ENCODE peak calls at places on chromosomes 6 and 20, in ten cellular contexts. H is endothelial cell of umbilical vein, D is H1, C is stomach, Z is breast epithelium, A is GM12878, T is SK-N-SH, Y is GM23338, K is Panc1, P is K562. J is an unnamed sample.

GRCh38 chr20:39107741-39108140 is 145.6 kb downstream of the DHX35 start:
- DNase-seq in H (no peak), D (no peak), C (no peak), Z (no peak), A (no peak), T (no peak), Y (no peak), K (no peak), P (no peak), J (no peak)

GRCh38 chr20:53003420-53003819 is 31.3 kb downstream of the TSHZ2 start:
- DNase-seq in H (no peak), D (no peak), C (no peak), Z (no peak), A (no peak), T (no peak), Y (no peak), K (no peak), P (no peak), J (no peak)

GRCh38 chr20:1266167-1266973 is at the start of gene SNPH:
- DNase-seq in H (peak; percentile 78), D (peak; percentile 77), C (peak; percentile 77), Z (peak; percentile 38), A (no peak), T (peak; percentile 85), Y (peak; percentile 85), K (no peak), P (peak; percentile 75), J (peak; percentile 91)

GRCh38 chr20:48215536-48215935 is 430.3 kb upstream of the SULF2 start:
- DNase-seq in H (no peak), D (no peak), C (no peak), Z (no peak), A (no peak), T (no peak), Y (no peak), K (no peak), P (no peak), J (no peak)

GRCh38 chr6:82022614-82023102 is 224.9 kb downstream of the IBTK start:
- DNase-seq in H (peak; percentile 77), D (no peak), C (no peak), Z (no peak), A (no peak), T (no peak), Y (no peak), K (no peak), P (no peak), J (no peak)

GRCh38 chr20:53735536-53736050 is 142.0 kb upstream of the ZNF217 start:
- DNase-seq in H (peak; percentile 33), D (no peak), C (no peak), Z (no peak), A (no peak), T (no peak), Y (peak; percentile 25), K (peak; percentile 86), P (no peak), J (no peak)

GRCh38 chr20:22729180-22729579 is 144.8 kb upstream of the FOXA2 start:
- DNase-seq in H (peak; percentile 16), D (no peak), C (no peak), Z (no peak), A (no peak), T (no peak), Y (no peak), K (no peak), P (no peak), J (no peak)

GRCh38 chr6:44641344-44641743 is 253.8 kb downstream of the CDC5L start:
- DNase-seq in H (no peak), D (no peak), C (no peak), Z (no peak), A (no peak), T (no peak), Y (no peak), K (no peak), P (no peak), J (no peak)

GRCh38 chr6:45917439-45917838 is 98.2 kb downstream of the CLIC5 start:
- DNase-seq in H (no peak), D (peak; percentile 14), C (no peak), Z (no peak), A (no peak), T (no peak), Y (no peak), K (no peak), P (no peak), J (no peak)

GRCh38 chr20:36472656-36473071 is 68.7 kb upstream of the MYL9 start:
- DNase-seq in H (no peak), D (peak; percentile 73), C (peak; percentile 54), Z (peak; percentile 81), A (no peak), T (no peak), Y (peak; percentile 83), K (no peak), P (peak; percentile 73), J (peak; percentile 83)

GRCh38 chr6:7134999-7135735 is 27.4 kb downstream of the RREB1 start:
- DNase-seq in H (no peak), D (no peak), C (no peak), Z (no peak), A (no peak), T (no peak), Y (no peak), K (no peak), P (no peak), J (no peak)

GRCh38 chr6:99434702-99435530 is 9.8 kb upstream of the PNISR start:
- DNase-seq in H (peak; percentile 57), D (no peak), C (no peak), Z (no peak), A (no peak), T (peak; percentile 15), Y (peak; percentile 56), K (no peak), P (peak; percentile 19), J (no peak)

GRCh38 chr6:84220809-84221409 is 6.5 kb downstream of the CEP162 start:
- DNase-seq in H (peak; percentile 55), D (no peak), C (no peak), Z (no peak), A (no peak), T (peak; percentile 7), Y (peak; percentile 44), K (no peak), P (no peak), J (no peak)

GRCh38 chr6:5205877-5206840 is 54.6 kb downstream of the LYRM4 start:
- DNase-seq in H (peak; percentile 74), D (no peak), C (peak; percentile 38), Z (peak; percentile 26), A (no peak), T (peak; percentile 23), Y (no peak), K (no peak), P (peak; percentile 23), J (peak; percentile 84)

GRCh38 chr6:130853555-130854183 is 26.5 kb downstream of the SMLR1 start:
- DNase-seq in H (no peak), D (no peak), C (no peak), Z (no peak), A (no peak), T (no peak), Y (peak; percentile 21), K (no peak), P (no peak), J (no peak)

GRCh38 chr20:41047279-41047974 is 18.8 kb downstream of the TOP1 start:
- DNase-seq in H (no peak), D (no peak), C (no peak), Z (no peak), A (no peak), T (no peak), Y (peak; percentile 53), K (no peak), P (no peak), J (no peak)
- H3K4me1 ChIP-seq in H (peaks cover 26% of the 10 kb centered on the region), D (peaks cover 13% of the 10 kb centered on the region), C (peaks cover 94% of the 10 kb centered on the region), Z (peaks cover 3% of the 10 kb centered on the region), A (peaks cover 44% of the 10 kb centered on the region), T (peaks cover 19% of the 10 kb centered on the region), Y (peaks cover 56% of the 10 kb centered on the region), K (peaks cover 36% of the 10 kb centered on the region), P (peaks cover 21% of the 10 kb centered on the region), J (peaks cover 98% of the 10 kb centered on the region)

GRCh38 chr20:62957136-62958117 is 4.9 kb downstream of the SLC17A9 start:
- DNase-seq in H (no peak), D (no peak), C (no peak), Z (no peak), A (no peak), T (peak; percentile 16), Y (no peak), K (no peak), P (no peak), J (no peak)
- TF ChIP-seq POLR2AphosphoS5 in H (no peak), D (no peak), C (no peak), Z (no peak), A (no peak), T (no peak), Y (no peak), K (no peak), P (no peak), J (no peak)

GRCh38 chr20:17576215-17576614 is 6.3 kb downstream of the DSTN start:
- DNase-seq in H (no peak), D (no peak), C (no peak), Z (no peak), A (no peak), T (no peak), Y (no peak), K (no peak), P (no peak), J (no peak)
- TF ChIP-seq CTCF in H (no peak), D (no peak), C (no peak), Z (no peak), A (no peak), T (no peak), Y (no peak), K (no peak), P (no peak), J (no peak)

GRCh38 chr20:32236048-32236533 is 28.4 kb downstream of the POFUT1 start:
- DNase-seq in H (no peak), D (no peak), C (no peak), Z (peak; percentile 24), A (no peak), T (no peak), Y (no peak), K (no peak), P (no peak), J (no peak)

GRCh38 chr20:32240220-32240619 is 32.5 kb downstream of the POFUT1 start:
- DNase-seq in H (no peak), D (peak; percentile 48), C (no peak), Z (no peak), A (no peak), T (peak; percentile 43), Y (peak; percentile 49), K (no peak), P (peak; percentile 23), J (no peak)

GRCh38 chr20:32236819-32237218 is 29.1 kb downstream of the POFUT1 start:
- DNase-seq in H (no peak), D (no peak), C (no peak), Z (no peak), A (no peak), T (no peak), Y (no peak), K (no peak), P (no peak), J (no peak)

GRCh38 chr20:32237419-32237818 is 29.7 kb downstream of the POFUT1 start:
- DNase-seq in H (no peak), D (no peak), C (no peak), Z (no peak), A (no peak), T (no peak), Y (no peak), K (no peak), P (no peak), J (no peak)

GRCh38 chr20:32238483-32239425 is 31.1 kb downstream of the POFUT1 start:
- DNase-seq in H (no peak), D (no peak), C (no peak), Z (no peak), A (no peak), T (no peak), Y (peak; percentile 53), K (no peak), P (no peak), J (no peak)
- H3K4me1 ChIP-seq in H (no peaks in the 10 kb centered on the region), D (no peaks in the 10 kb centered on the region), C (peaks cover 15% of the 10 kb centered on the region), Z (no peaks in the 10 kb centered on the region), A (peaks cover 13% of the 10 kb centered on the region), T (peaks cover 3% of the 10 kb centered on the region), Y (peaks cover 14% of the 10 kb centered on the region), K (peaks cover 6% of the 10 kb centered on the region), P (no peaks in the 10 kb centered on the region), J (no peaks in the 10 kb centered on the region)